ENCODE peak calls at places on chromosome 15, in four cellular contexts. N, K, A and S are unnamed samples.

GRCh38 chr15:95850837-95851236 is 479.7 kb upstream of the NR2F2 start:
- DNase-seq in N (no peak), K (no peak), A (no peak), S (no peak)

GRCh38 chr15:41806291-41807181 is 21.4 kb upstream of the JMJD7 start:
- DNase-seq in N (no peak), K (no peak), A (no peak), S (no peak)

GRCh38 chr15:58793862-58794261 is 22.8 kb downstream of the MINDY2 start:
- DNase-seq in N (no peak), K (no peak), A (peak), S (peak)

GRCh38 chr15:57527382-57528091 is 64.2 kb upstream of the MYZAP start:
- DNase-seq in N (no peak), K (peak), A (peak), S (peak)

GRCh38 chr15:67101981-67102929 is 36.9 kb downstream of the SMAD3 start:
- DNase-seq in N (no peak), K (no peak), A (no peak), S (no peak)

GRCh38 chr15:78925956-78926743 is 18.7 kb downstream of the CTSH start:
- DNase-seq in N (no peak), K (no peak), A (no peak), S (no peak)

GRCh38 chr15:47861186-47861585 is 143.9 kb downstream of the SEMA6D start:
- DNase-seq in N (no peak), K (peak), A (no peak), S (no peak)

GRCh38 chr15:34018021-34018645 is 20.9 kb downstream of the AVEN start:
- DNase-seq in N (no peak), K (no peak), A (no peak), S (no peak)

GRCh38 chr15:42331235-42331634 is 28.1 kb upstream of the CAPN3 start:
- DNase-seq in N (no peak), K (no peak), A (no peak), S (no peak)

GRCh38 chr15:77476999-77477398 is 56.3 kb downstream of the HMG20A start:
- DNase-seq in N (no peak), K (no peak), A (peak), S (no peak)

GRCh38 chr15:89649013-89649625 is 6.1 kb downstream of the KIF7 start:
- DNase-seq in N (no peak), K (no peak), A (no peak), S (no peak)

GRCh38 chr15:40235201-40235890 is 3.5 kb upstream of the PAK6 start:
- DNase-seq in N (no peak), K (no peak), A (no peak), S (no peak)

GRCh38 chr15:88401269-88401971 is 65.8 kb downstream of the MRPL46 start:
- DNase-seq in N (no peak), K (no peak), A (no peak), S (no peak)

GRCh38 chr15:101244039-101244781 is 7.6 kb downstream of the CHSY1 start:
- DNase-seq in N (no peak), K (no peak), A (no peak), S (no peak)

GRCh38 chr15:80591938-80592825 is 102.9 kb upstream of the ABHD17C start:
- DNase-seq in N (no peak), K (no peak), A (no peak), S (no peak)

GRCh38 chr15:74628949-74629348 is 13.3 kb downstream of the CLK3 start:
- DNase-seq in N (no peak), K (no peak), A (no peak), S (no peak)

GRCh38 chr15:100718075-100718980 is 115.9 kb downstream of the ASB7 start:
- DNase-seq in N (no peak), K (no peak), A (no peak), S (no peak)

GRCh38 chr15:93418566-93418965 is 329.6 kb upstream of the RGMA start:
- DNase-seq in N (no peak), K (no peak), A (no peak), S (no peak)

GRCh38 chr15:73258271-73259108 is 110.3 kb downstream of the HCN4 start:
- DNase-seq in N (no peak), K (no peak), A (no peak), S (no peak)

GRCh38 chr15:91345761-91346160 is 245.7 kb downstream of the SV2B start:
- DNase-seq in N (no peak), K (no peak), A (no peak), S (no peak)

DNA sequence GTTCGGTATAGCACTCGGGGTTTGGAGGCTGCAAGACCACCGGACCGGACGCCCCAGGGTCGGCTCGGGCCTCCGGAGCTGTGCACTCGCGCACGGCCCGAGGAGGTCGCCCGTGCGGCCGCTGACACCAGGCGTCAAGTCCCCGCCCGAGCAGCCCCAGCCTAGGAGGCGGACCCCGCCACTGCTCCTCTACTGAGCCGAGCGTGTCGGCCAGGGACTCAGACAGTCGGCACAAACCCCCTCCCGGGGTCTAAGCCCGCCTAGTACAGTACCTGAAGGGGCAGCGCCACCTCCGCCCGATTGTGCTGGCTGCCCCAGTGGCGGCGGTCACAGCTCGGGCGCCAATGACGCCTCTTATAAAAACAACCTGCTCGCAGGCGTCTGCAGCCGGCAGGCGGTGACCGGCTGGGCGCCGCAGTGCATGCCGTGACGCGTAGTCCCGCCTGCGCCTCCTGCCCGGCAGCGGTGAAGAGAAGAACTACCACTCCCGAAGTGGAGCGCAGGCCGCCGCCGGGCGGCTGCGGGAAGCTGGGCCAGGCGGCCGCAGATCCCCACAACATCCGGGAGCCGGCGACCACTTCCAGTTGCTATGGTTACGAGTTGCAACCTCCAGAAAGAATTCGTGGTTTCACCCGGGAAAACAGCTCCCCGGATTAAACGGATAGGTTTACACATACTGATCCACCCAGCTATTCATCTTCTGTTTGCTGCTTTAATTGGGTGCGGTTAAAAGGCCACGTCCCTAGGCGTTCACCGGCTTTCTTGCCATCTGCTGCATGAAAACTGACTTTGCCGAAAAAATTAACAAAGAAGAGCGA is at the start of the genes CCPG1 and PIERCE2:
- DNase-seq in N (peak), K (peak), A (peak), S (peak)
- TF ChIP-seq CTCF in N (peak), K (peak), A (peak), S (peak)

GRCh38 chr15:29668120-29668602 is 154.1 kb downstream of the TJP1 start:
- DNase-seq in N (peak), K (peak), A (peak), S (peak)
- TF ChIP-seq CTCF in N (peak), K (peak), A (peak), S (peak)

DNA sequence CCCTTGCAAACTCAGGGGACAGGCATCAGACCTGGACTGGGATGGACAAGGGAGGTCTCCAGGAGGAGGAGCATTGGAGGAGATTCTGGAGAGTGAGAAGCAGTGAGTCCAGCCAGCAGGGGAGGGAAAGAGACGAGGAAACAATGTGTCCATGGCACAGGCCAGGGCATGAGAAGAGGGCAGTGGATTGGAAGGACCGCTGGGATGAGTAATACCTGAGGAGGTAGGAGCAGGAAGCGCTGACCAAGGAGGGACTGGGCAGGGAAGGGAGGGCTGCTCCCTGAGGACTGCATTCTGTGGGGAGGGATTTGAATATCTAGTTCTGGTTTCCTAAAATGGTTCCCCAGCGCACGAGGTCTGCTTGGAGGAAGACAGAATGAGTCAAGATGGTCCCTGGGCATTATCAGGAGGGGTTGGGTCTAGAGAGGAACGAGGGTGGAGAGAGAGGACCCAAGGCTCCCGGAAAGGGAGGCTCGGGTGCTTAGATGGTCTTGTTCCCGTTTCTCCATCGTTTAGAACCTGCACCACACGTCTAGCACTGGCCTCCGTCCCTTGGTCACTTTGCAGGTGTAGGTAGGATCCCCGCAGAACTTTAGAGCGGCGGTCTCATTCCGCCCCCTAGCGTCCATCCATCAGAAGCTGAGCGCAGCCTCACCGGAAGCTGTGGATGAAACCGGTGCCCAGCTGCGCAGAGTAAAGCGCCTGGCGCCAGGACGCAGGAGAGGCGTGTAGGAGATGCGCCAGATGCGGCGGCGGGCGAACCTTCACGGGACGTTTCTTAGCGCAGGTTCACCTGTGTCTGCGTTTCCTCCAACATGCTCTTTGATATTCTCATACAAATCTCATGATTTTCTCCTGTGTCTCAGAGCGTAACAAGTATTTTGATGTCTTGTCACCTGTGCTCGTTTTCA is 190.7 kb upstream of the NDN start:
- DNase-seq in N (peak), K (peak), A (peak), S (no peak)
- TF ChIP-seq CTCF in N (peak), K (peak), A (peak), S (no peak)

GRCh38 chr15:68712886-68713285 is 107.8 kb downstream of the ANP32A start:
- DNase-seq in N (no peak), K (no peak), A (no peak), S (no peak)
- TF ChIP-seq CTCF in N (no peak), K (no peak), A (no peak), S (no peak)

GRCh38 chr15:97686324-97686723 is 274.2 kb upstream of the ARRDC4 start:
- DNase-seq in N (no peak), K (no peak), A (no peak), S (no peak)
- TF ChIP-seq CTCF in N (no peak), K (no peak), A (no peak), S (no peak)

GRCh38 chr15:35437157-35437556 is 108.8 kb downstream of the DPH6 start:
- DNase-seq in N (no peak), K (no peak), A (peak), S (no peak)
- TF ChIP-seq CTCF in N (no peak), K (no peak), A (peak), S (no peak)

GRCh38 chr15:24269923-24270322 is 405.7 kb upstream of the NPAP1 start:
- DNase-seq in N (no peak), K (no peak), A (no peak), S (no peak)

DNA sequence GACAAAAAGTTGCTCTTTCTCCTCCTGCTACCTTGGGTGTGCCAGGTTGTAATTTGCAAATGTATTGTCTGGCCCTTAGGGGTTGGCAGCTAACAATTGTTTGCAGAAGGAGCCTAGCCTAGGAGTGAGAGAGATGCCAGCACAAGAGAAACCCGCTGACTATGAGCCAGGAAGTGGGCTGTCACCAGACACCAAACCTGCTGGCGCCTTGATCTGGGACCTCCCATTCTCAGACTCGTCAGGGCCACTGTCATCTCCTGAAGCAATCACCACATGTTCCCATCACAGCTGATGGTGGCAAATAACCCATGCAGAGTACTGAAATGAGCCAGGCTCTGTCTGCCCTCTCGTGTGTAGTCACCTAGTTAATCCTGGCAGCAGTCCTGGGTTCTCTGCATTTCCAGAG is 406.4 kb upstream of the NPAP1 start:
- DNase-seq in N (no peak), K (no peak), A (no peak), S (no peak)
- TF ChIP-seq CTCF in N (no peak), K (no peak), A (no peak), S (no peak)

GRCh38 chr15:98548172-98548971 is 100.0 kb upstream of the IGF1R start:
- DNase-seq in N (peak), K (peak), A (peak), S (peak)
- TF ChIP-seq CTCF in N (no peak), K (peak), A (peak), S (no peak)

DNA sequence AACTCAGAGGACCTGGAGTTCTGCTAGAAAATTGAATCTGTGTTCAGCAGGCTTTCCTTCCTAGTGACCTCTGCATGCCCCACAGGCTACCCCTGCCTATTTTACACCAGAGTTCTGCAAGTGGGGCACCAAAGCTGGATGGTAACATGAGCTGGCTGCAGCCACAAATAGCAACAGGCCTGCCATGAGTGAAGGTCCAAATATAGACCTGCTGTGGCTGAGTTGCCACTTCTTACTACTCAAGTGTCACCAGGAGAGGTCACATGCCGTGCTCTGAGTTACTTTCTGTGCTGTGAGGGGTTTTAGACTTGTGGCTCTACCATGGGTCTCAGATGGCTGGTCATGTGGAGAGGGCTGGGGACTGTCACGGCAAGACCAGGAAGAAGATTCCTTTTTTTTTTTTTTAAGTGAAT is at the start of gene FSD2:
- DNase-seq in N (peak), K (no peak), A (no peak), S (no peak)
- TF ChIP-seq CTCF in N (no peak), K (no peak), A (no peak), S (no peak)

GRCh38 chr15:85750319-85750806 is 44.4 kb downstream of the KLHL25 start:
- DNase-seq in N (peak), K (peak), A (peak), S (no peak)
- TF ChIP-seq CTCF in N (no peak), K (no peak), A (no peak), S (no peak)